ENCODE peak calls at places on chromosomes 13 and 19, in six cellular contexts. C, H, J, L, F and W are unnamed samples.

GRCh38 chr19:40507892-40508291 is 41.1 kb downstream of the SPTBN4 start:
- DNase-seq in F (no peak), H (no peak), C (no peak), J (no peak), L (no peak), W (no peak)

GRCh38 chr19:40224342-40225148 is 1.9 kb downstream of the CCNP start:
- DNase-seq in L (no peak), H (no peak), F (no peak), C (no peak), J (no peak), W (no peak)

GRCh38 chr19:48568345-48568886 is 16.4 kb downstream of the SULT2B1 start:
- DNase-seq in F (no peak), C (peak; percentile 70), L (peak; percentile 90), H (peak; percentile 95), J (peak; percentile 64), W (peak; percentile 89)

GRCh38 chr13:75331792-75332349 is 150.1 kb downstream of the TBC1D4 start:
- DNase-seq in C (no peak), J (no peak), H (no peak), L (no peak), F (no peak), W (no peak)

GRCh38 chr13:26679945-26680516 is 80.6 kb downstream of the GPR12 start:
- DNase-seq in F (no peak), L (no peak), J (peak; percentile 76), H (peak; percentile 46), C (peak; percentile 73), W (no peak)

GRCh38 chr13:39976481-39976880 is 321.0 kb downstream of the COG6 start:
- DNase-seq in H (no peak), F (no peak), C (no peak), L (no peak), J (no peak), W (no peak)

GRCh38 chr19:14347999-14348889 is 33.0 kb upstream of the ADGRE5 start:
- DNase-seq in J (peak; percentile 53), H (peak; percentile 73), C (no peak), F (peak; percentile 54), L (peak; percentile 69), W (no peak)

GRCh38 chr19:7917292-7918061 is 2.7 kb upstream of the SNAPC2 start:
- DNase-seq in F (peak; percentile 38), L (peak; percentile 50), J (peak; percentile 62), C (peak; percentile 29), H (peak; percentile 89), W (peak; percentile 32)

GRCh38 chr19:49560358-49560900 is 19.9 kb downstream of the NOSIP start:
- DNase-seq in C (no peak), J (no peak), L (peak; percentile 35), H (no peak), F (no peak), W (no peak)

GRCh38 chr13:114019367-114019766 is 45.5 kb upstream of the C13orf46 start:
- DNase-seq in C (no peak), L (peak; percentile 63), H (no peak), F (no peak), J (no peak), W (no peak)

DNA sequence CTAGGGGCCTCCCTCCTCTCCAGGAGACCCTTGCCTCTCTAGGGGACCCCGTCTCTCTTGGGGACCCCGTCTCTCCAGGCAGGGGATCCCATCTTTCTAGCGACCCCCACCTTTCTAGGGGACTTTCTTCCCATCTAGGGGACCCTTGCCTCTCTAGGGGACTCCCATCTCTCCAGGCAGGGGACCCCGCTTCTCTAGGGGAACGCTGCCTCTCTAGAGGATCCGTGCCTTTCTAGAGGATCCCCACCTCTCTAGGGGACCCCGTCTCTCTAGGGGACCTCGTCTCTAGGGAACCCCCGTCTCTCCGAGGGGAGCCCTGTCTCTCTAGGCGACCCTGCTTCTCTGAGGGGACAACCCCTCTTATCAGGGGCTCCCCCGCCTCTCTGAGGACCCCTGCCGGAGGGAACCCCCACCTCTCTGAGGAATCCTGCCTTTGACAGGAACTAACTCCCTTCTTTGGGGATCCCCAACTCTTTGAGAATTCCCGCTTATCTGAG is 19.1 kb upstream of the GATAD2A start:
- DNase-seq in H (no peak), C (no peak), J (no peak), F (no peak), L (no peak), W (no peak)
- TF ChIP-seq CTCF in H (peak; percentile 23), C (peak; percentile 45), J (peak; percentile 40), F (no peak), L (no peak), W (peak; percentile 56)

GRCh38 chr19:3276341-3276799 is 51.9 kb downstream of the CELF5 start:
- DNase-seq in F (no peak), J (peak; percentile 4), L (peak; percentile 26), C (no peak), H (no peak), W (no peak)

GRCh38 chr19:3275583-3276340 is 51.3 kb downstream of the CELF5 start:
- DNase-seq in L (peak; percentile 87), J (peak; percentile 84), C (peak; percentile 76), H (peak; percentile 84), F (peak; percentile 61), W (peak; percentile 55)

GRCh38 chr19:3274245-3275067 is 50.0 kb downstream of the CELF5 start:
- DNase-seq in L (no peak), J (no peak), F (no peak), H (no peak), C (no peak), W (no peak)

GRCh38 chr19:3272952-3273351 is 48.5 kb downstream of the CELF5 start:
- DNase-seq in C (no peak), F (no peak), J (no peak), H (no peak), L (no peak), W (no peak)

DNA sequence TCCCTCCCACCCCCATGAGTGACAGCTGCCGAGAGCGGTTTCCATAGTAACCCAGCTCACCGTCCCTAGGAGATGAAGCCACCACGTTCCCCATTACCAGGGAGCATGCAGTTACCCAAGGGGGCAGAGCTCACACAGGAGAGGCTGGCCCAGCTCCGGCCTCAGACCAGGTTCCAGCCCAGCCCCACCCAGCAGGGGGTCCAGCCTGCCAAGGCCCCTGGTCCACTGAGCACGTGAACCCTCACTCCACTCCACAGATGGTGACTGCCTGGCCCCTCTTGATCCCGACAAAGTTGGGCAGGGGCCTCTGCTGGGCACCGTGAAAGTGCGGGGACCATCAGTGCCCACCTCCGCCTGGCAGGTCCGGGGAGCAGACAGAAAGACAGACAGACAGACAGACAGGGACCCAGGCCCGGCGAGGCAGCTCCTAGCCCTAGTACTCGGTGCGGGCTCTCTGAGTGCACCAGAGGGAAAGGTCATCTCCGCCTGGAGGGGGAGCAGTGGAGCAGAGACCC is 50.7 kb downstream of the CELF5 start:
- DNase-seq in C (peak; percentile 16), J (peak; percentile 12), L (peak; percentile 37), F (no peak), H (no peak), W (no peak)
- TF ChIP-seq CTCF in C (peak; percentile 67), J (peak; percentile 51), L (no peak), F (no peak), H (no peak), W (no peak)

GRCh38 chr13:32023698-32024097 is 7.9 kb upstream of the FRY start:
- DNase-seq in L (no peak), J (peak; percentile 39), F (no peak), H (peak; percentile 24), C (no peak), W (no peak)
- TF ChIP-seq CTCF in L (no peak), J (peak; percentile 49), F (peak; percentile 37), H (no peak), C (peak; percentile 40), W (peak; percentile 58)

DNA sequence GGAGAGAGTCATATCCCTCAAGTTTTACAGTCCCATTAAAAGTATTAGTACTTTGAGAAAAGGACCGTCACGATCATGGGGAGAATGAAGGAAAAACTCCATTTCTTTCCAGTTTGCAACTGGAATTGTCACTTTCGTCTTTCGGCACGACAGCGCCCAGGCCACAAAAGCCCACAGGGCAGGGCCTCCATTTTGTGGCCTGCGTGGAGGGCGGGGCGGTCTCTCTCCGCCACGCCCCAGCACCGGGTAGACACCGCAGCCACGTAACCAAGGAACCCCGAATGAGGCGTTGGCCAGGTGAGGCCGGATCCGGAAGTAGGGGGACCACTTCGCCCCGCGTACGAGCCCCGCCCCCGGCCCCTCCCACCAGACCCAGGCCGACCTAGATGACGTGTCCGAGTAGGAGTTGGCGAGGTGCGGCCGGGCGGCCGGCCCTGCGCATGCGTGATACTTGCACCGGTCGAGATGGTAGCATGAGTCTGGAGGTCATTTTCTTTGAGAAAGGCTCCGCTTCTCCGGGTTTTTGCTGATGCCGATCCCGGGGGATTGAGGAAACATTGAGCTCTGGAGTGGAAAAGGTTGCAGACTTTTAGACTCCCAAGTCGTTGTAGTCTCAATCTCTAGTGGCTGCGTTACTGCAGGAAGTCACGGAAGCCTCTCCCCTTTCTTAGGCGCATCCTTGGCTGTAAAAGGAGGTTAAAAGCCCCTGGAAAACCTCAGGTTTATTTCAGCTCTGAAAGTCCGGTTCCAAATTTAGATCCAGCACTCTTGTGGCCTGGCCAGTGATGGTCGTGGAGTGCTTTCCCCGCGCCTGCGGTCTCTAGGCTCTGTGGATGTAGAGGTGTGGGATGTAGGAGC is 2.7 kb upstream of the TM9SF2 start:
- DNase-seq in L (peak; percentile 98), J (peak; percentile 99), C (peak; percentile 97), H (peak; percentile 98), F (peak; percentile 94), W (peak; percentile 96)
- TF ChIP-seq CTCF in L (no peak), J (peak; percentile 3), C (no peak), H (no peak), F (no peak), W (no peak)